ENCODE peak calls at places on chromosomes 6 and 20, in nine cellular contexts. D, J, S, M, F, L, Q, B and O are unnamed samples.

GRCh38 chr6:108714012-108714773 is 134.0 kb upstream of the ARMC2 start:
- DNase-seq in F (no peak), Q (peak), M (peak), B (no peak), S (no peak), D (no peak), J (no peak), L (no peak), O (peak)

GRCh38 chr20:8116067-8116811 is 15.8 kb upstream of the PLCB1 start:
- DNase-seq in Q (peak), S (no peak), J (no peak), M (peak), B (no peak), D (no peak), F (no peak), L (no peak), O (peak)

GRCh38 chr6:18261877-18262276 is 2.5 kb downstream of the DEK start:
- DNase-seq in S (no peak), M (no peak), J (no peak), F (peak), D (no peak), Q (no peak), L (no peak), B (no peak), O (no peak)

GRCh38 chr20:38447251-38447661 is 12.1 kb upstream of the SNHG17 start:
- DNase-seq in M (no peak), S (no peak), B (no peak), J (no peak), Q (no peak), L (no peak), D (no peak), F (peak), O (no peak)

GRCh38 chr6:13725570-13725969 is 13.9 kb upstream of the RANBP9 start:
- DNase-seq in M (peak), J (no peak), F (no peak), S (no peak), B (no peak), Q (no peak), D (peak), L (no peak), O (no peak)

GRCh38 chr20:49552007-49552406 is 15.9 kb downstream of the PTGIS start:
- DNase-seq in S (no peak), J (no peak), B (no peak), Q (no peak), D (no peak), F (no peak), M (no peak), L (no peak), O (no peak)

GRCh38 chr6:30494275-30494990 is 5.1 kb downstream of the HLA-E start:
- DNase-seq in Q (no peak), B (no peak), J (no peak), F (no peak), L (no peak), S (no peak), D (no peak), M (no peak), O (no peak)

GRCh38 chr6:140440223-140440810 is 1065.9 kb upstream of the CITED2 start:
- DNase-seq in Q (no peak), D (no peak), J (no peak), F (no peak), M (no peak), B (no peak), S (no peak), L (no peak), O (no peak)

GRCh38 chr20:35907017-35907685 is 47.2 kb downstream of the SCAND1 start:
- DNase-seq in Q (no peak), B (peak), M (no peak), F (no peak), L (no peak), S (no peak), J (peak), D (no peak), O (no peak)

GRCh38 chr6:13278991-13279390 is 49.3 kb downstream of the TBC1D7 start:
- DNase-seq in Q (peak), D (no peak), M (peak), S (no peak), B (no peak), F (no peak), L (no peak), J (no peak), O (peak)

GRCh38 chr6:100612101-100612500 is 147.4 kb upstream of the SIM1 start:
- DNase-seq in B (no peak), S (no peak), M (no peak), L (no peak), F (no peak), Q (peak), J (no peak), D (no peak), O (peak)

GRCh38 chr20:23586735-23587525 is 18.6 kb upstream of the CST9L start:
- DNase-seq in D (no peak), L (no peak), Q (no peak), F (no peak), S (no peak), J (no peak), M (no peak), B (no peak), O (no peak)

GRCh38 chr6:116385462-116385807 is 14.7 kb downstream of the DSE start:
- DNase-seq in J (no peak), D (no peak), S (no peak), Q (peak), L (no peak), B (no peak), F (no peak), M (peak), O (peak)